ENCODE peak calls at places on chromosomes 16 and 17, in ten cellular contexts. M is pancreas, Y is aorta, O is dorsolateral prefrontal cortex, S is RWPE2, U is adrenal gland, V is upper lobe of right lung, W is H9, I is uterus, A is mammary epithelial cell. B is an unnamed sample.
A peak's percentile ranks its signal among the peaks of the same experiment; 100 is the strongest.

GRCh38 chr16:81650982-81651562 is 128.0 kb upstream of the PLCG2 start:
- DNase-seq in I (peak; percentile 79), O (no peak), W (peak; percentile 75), S (no peak), M (no peak), U (peak; percentile 45), Y (peak; percentile 71), A (no peak), V (peak; percentile 81), B (no peak)

GRCh38 chr17:36117505-36118382 is 14.1 kb downstream of the CCL4 start:
- DNase-seq in U (no peak), V (no peak), A (no peak), M (no peak), S (no peak), W (no peak), I (no peak), Y (no peak), O (no peak), B (no peak)

GRCh38 chr17:17183744-17184143 is 22.4 kb downstream of the PLD6 start:
- DNase-seq in Y (no peak), U (no peak), M (no peak), I (no peak), V (no peak), W (no peak), A (no peak), S (no peak), O (no peak), B (no peak)

GRCh38 chr17:44865231-44865660 is 17.6 kb downstream of the HIGD1B start:
- DNase-seq in S (no peak), A (peak; percentile 33), Y (peak; percentile 63), I (peak; percentile 57), O (peak; percentile 56), U (peak; percentile 77), V (no peak), W (peak; percentile 74), M (peak; percentile 58), B (peak; percentile 33)

GRCh38 chr16:62665269-62665668 is 629.0 kb upstream of the CDH8 start:
- DNase-seq in S (no peak), O (peak; percentile 63), V (no peak), Y (no peak), M (no peak), U (no peak), A (no peak), I (no peak), W (peak; percentile 80), B (peak; percentile 24)

GRCh38 chr16:22161401-22161800 is 905 bp upstream of the SDR42E2 start:
- DNase-seq in Y (no peak), W (no peak), I (no peak), A (no peak), U (no peak), M (no peak), V (no peak), S (no peak), O (no peak), B (no peak)

GRCh38 chr17:83012873-83013778 is 66.3 kb upstream of the METRNL start:
- DNase-seq in M (no peak), A (peak; percentile 52), Y (no peak), W (no peak), O (no peak), S (peak; percentile 71), U (no peak), V (no peak), I (no peak), B (no peak)

GRCh38 chr17:36459045-36459444 is 27.4 kb upstream of the ZNHIT3 start:
- DNase-seq in V (no peak), I (no peak), Y (no peak), O (no peak), A (no peak), M (no peak), U (no peak), S (no peak), W (no peak), B (no peak)

GRCh38 chr17:41777579-41778188 is 8.8 kb downstream of the JUP start:
- DNase-seq in O (no peak), Y (peak; percentile 78), W (no peak), M (no peak), V (peak; percentile 74), A (peak; percentile 65), S (no peak), I (peak; percentile 78), U (peak; percentile 66), B (no peak)

DNA sequence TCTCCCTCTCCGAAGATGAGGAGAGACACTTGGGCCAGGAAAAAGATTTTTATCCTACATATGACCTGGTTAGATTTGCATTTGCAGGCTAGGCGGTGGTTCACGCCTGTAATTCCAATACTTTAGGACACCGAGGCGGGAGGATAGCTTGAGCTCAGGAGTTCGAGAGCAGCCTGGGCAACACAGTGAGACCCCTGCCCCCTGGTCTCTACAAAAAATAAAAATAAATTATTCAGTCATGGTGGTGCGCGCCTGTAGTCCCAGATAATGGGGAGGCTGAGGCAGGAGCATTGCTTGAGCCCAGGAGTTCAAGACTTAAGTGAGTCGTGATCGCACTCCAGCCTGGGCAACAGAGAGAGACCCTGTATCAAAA is 7.9 kb upstream of the THAP11 start:
- DNase-seq in I (no peak), A (no peak), O (no peak), S (no peak), W (no peak), U (no peak), V (no peak), Y (no peak), M (no peak), B (no peak)
- H3K27ac ChIP-seq in I (peak overlapping the region; percentile 69), A (no peak overlapping the region), O (peak overlapping the region; percentile 76), S (no peak overlapping the region), W (no peak overlapping the region), U (peak overlapping the region; percentile 9), V (peak overlapping the region; percentile 55), Y (no peak overlapping the region), M (no peak overlapping the region), B (peak overlapping the region; percentile 81)

GRCh38 chr16:79294568-79294967 is 306.0 kb downstream of the MAF start:
- DNase-seq in Y (no peak), A (no peak), S (no peak), O (no peak), V (no peak), U (no peak), I (no peak), W (no peak), M (no peak), B (no peak)
- H3K27ac ChIP-seq in Y (no peak overlapping the region), A (no peak overlapping the region), S (no peak overlapping the region), O (no peak overlapping the region), V (no peak overlapping the region), U (no peak overlapping the region), I (no peak overlapping the region), W (no peak overlapping the region), M (no peak overlapping the region), B (no peak overlapping the region)

GRCh38 chr17:19291646-19292376 is 54.6 kb downstream of the EPN2 start:
- DNase-seq in M (no peak), U (no peak), V (no peak), A (no peak), O (no peak), S (no peak), I (no peak), Y (no peak), W (no peak), B (no peak)
- H3K27ac ChIP-seq in M (no peak overlapping the region), U (no peak overlapping the region), V (no peak overlapping the region), A (no peak overlapping the region), O (peak overlapping the region; percentile 26), S (no peak overlapping the region), I (no peak overlapping the region), Y (no peak overlapping the region), W (no peak overlapping the region), B (no peak overlapping the region)

GRCh38 chr16:57377080-57377841 is 5.0 kb downstream of the CX3CL1 start:
- DNase-seq in A (peak; percentile 72), Y (peak; percentile 32), I (no peak), M (no peak), U (no peak), V (no peak), O (no peak), S (no peak), W (peak; percentile 48), B (no peak)
- H3K27ac ChIP-seq in A (peak overlapping the region; percentile 81), Y (no peak overlapping the region), I (no peak overlapping the region), M (no peak overlapping the region), U (no peak overlapping the region), V (no peak overlapping the region), O (peak overlapping the region; percentile 61), S (peak overlapping the region; percentile 65), W (no peak overlapping the region), B (no peak overlapping the region)